ENCODE peak calls at places on chromosomes 6 and 20, in seven cellular contexts. U, C, N, Z, I, G and F are unnamed samples.

GRCh38 chr6:12114055-12114503 is 102.0 kb downstream of the HIVEP1 start:
- DNase-seq in U (no peak), C (no peak), N (no peak), Z (no peak), I (no peak), G (no peak), F (no peak)

GRCh38 chr6:157403684-157404051 is 22.7 kb downstream of the ZDHHC14 start:
- DNase-seq in U (no peak), C (no peak), N (no peak), Z (no peak), I (no peak), G (no peak), F (no peak)

GRCh38 chr20:19407731-19408130 is 195.3 kb downstream of the SLC24A3 start:
- DNase-seq in U (no peak), C (no peak), N (no peak), Z (no peak), I (no peak), G (no peak), F (no peak)

GRCh38 chr20:10369723-10370090 is 64.3 kb downstream of the MKKS start:
- DNase-seq in U (no peak), C (no peak), N (no peak), Z (no peak), I (no peak), G (no peak), F (no peak)

GRCh38 chr6:17212541-17213371 is 68.4 kb upstream of the RBM24 start:
- DNase-seq in U (no peak), C (no peak), N (no peak), Z (no peak), I (no peak), G (no peak), F (no peak)

GRCh38 chr20:35312348-35312747 is 20.1 kb upstream of the FAM83C start:
- DNase-seq in U (no peak), C (peak), N (no peak), Z (peak), I (peak), G (peak), F (no peak)

GRCh38 chr6:117481278-117481925 is 1.1 kb upstream of the DCBLD1 start:
- DNase-seq in U (peak), C (peak), N (no peak), Z (no peak), I (peak), G (no peak), F (no peak)

GRCh38 chr6:7646394-7646793 is 56.4 kb downstream of the SNRNP48 start:
- DNase-seq in U (no peak), C (no peak), N (no peak), Z (no peak), I (no peak), G (no peak), F (no peak)

GRCh38 chr20:18928626-18929025 is 115.0 kb downstream of the SCP2D1 start:
- DNase-seq in U (no peak), C (no peak), N (no peak), Z (no peak), I (no peak), G (no peak), F (no peak)

GRCh38 chr20:45235995-45236394 is 14.8 kb downstream of the SEMG2 start:
- DNase-seq in U (peak), C (no peak), N (no peak), Z (no peak), I (peak), G (no peak), F (peak)

DNA sequence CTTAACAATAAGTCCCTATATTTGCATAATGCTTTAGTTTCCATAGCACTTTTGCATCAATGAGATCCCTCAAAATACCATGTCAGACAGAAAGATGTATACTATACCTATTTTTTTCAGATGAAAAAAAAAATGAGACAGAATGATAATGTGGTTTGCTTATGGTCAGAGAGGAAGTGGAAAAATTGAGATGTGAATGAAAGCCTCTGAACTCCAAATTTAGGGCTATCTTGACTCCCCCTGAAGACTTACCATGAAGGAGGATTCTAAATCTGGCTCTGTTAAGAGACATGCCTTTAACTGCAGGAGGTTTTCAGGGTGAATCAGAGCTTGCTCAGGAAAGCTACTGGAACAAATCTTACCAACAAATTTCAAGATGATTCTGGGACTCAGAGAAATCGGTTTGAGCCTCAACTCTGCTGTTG is 176.2 kb downstream of the ISM1 start:
- DNase-seq in U (no peak), C (no peak), N (no peak), Z (no peak), I (no peak), G (no peak), F (no peak)
- TF ChIP-seq JUND in U (no peak), C (no peak), N (no peak), Z (no peak), I (no peak), G (no peak), F (no peak)

GRCh38 chr20:48283470-48284110 is 498.3 kb upstream of the SULF2 start:
- DNase-seq in U (no peak), C (peak), N (no peak), Z (no peak), I (no peak), G (no peak), F (peak)
- TF ChIP-seq JUND in U (no peak), C (no peak), N (no peak), Z (no peak), I (no peak), G (no peak), F (no peak)

DNA sequence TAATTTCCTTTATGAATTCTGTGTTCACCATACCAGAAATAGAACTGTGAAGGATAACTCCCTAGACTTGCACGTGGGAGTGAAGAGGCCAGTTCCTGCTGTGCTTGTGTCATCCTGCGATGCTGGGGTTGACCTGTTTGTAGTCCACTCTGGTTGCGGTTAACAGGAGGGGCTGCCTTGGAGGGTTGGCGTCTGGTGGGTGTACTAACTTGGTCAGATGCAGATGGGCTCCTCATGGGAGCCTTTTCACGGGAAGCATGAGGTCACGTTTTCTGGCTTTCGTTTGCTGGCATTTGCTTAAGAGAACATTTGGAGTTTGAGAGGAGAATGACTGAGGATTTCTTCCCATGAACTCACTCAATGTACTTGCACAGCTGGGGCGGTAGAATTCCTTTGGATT is 41.2 kb downstream of the IGF2R start:
- DNase-seq in U (no peak), C (no peak), N (no peak), Z (no peak), I (no peak), G (no peak), F (no peak)
- TF ChIP-seq JUND in U (no peak), C (no peak), N (no peak), Z (no peak), I (no peak), G (no peak), F (no peak)

GRCh38 chr6:106562001-106562400 is 67.3 kb downstream of the RTN4IP1 start:
- DNase-seq in U (no peak), C (no peak), N (no peak), Z (no peak), I (no peak), G (no peak), F (no peak)
- TF ChIP-seq JUND in U (no peak), C (no peak), N (no peak), Z (no peak), I (no peak), G (no peak), F (no peak)

GRCh38 chr6:20755631-20756030 is 221.4 kb downstream of the CDKAL1 start:
- DNase-seq in U (no peak), C (no peak), N (no peak), Z (no peak), I (no peak), G (no peak), F (no peak)
- TF ChIP-seq JUND in U (no peak), C (no peak), N (no peak), Z (no peak), I (no peak), G (no peak), F (no peak)

GRCh38 chr6:125858427-125859320 is 67.9 kb downstream of the NCOA7 start:
- DNase-seq in U (peak), C (peak), N (peak), Z (peak), I (peak), G (no peak), F (peak)
- TF ChIP-seq JUND in U (peak), C (no peak), N (no peak), Z (no peak), I (no peak), G (no peak), F (no peak)

GRCh38 chr6:163983601-163984445 is 569.3 kb downstream of the QKI start:
- DNase-seq in U (no peak), C (no peak), N (no peak), Z (no peak), I (no peak), G (peak), F (no peak)
- TF ChIP-seq JUND in U (no peak), C (no peak), N (no peak), Z (no peak), I (no peak), G (no peak), F (no peak)